ENCODE peak calls at places on chromosome 18, in ten cellular contexts. One of them, this sample, is unnamed.

GRCh38 chr18:66344227-66344626 is 259.7 kb downstream of the CDH19 start:
- DNase-seq in mucosa of descending colon: no peak
- DNase-seq in GM20000: no peak
- DNase-seq in ovary: no peak
- DNase-seq in cardiac muscle cell: no peak
- DNase-seq in right lobe of liver: no peak
- DNase-seq in WTC11: no peak
- DNase-seq in astrocyte of the spinal cord: no peak
- DNase-seq in GM13976: no peak
- DNase-seq in neural crest cell: no peak
- DNase-seq in this sample: no peak

GRCh38 chr18:13756671-13757070 is 30.2 kb downstream of the RNMT start:
- DNase-seq in mucosa of descending colon: no peak
- DNase-seq in GM20000: no peak
- DNase-seq in ovary: no peak
- DNase-seq in cardiac muscle cell: no peak
- DNase-seq in right lobe of liver: no peak
- DNase-seq in WTC11: no peak
- DNase-seq in astrocyte of the spinal cord: no peak
- DNase-seq in GM13976: no peak
- DNase-seq in neural crest cell: no peak
- DNase-seq in this sample: no peak

GRCh38 chr18:58405107-58405898 is 223.6 kb downstream of the ALPK2 start:
- DNase-seq in mucosa of descending colon: no peak
- DNase-seq in GM20000: no peak
- DNase-seq in ovary: no peak
- DNase-seq in cardiac muscle cell: no peak
- DNase-seq in right lobe of liver: no peak
- DNase-seq in WTC11: no peak
- DNase-seq in astrocyte of the spinal cord: no peak
- DNase-seq in GM13976: no peak
- DNase-seq in neural crest cell: no peak
- DNase-seq in this sample: no peak

GRCh38 chr18:31064130-31064529 is 21.6 kb upstream of the DSC3 start:
- DNase-seq in mucosa of descending colon: no peak
- DNase-seq in GM20000: no peak
- DNase-seq in ovary: no peak
- DNase-seq in cardiac muscle cell: no peak
- DNase-seq in right lobe of liver: no peak
- DNase-seq in WTC11: no peak
- DNase-seq in astrocyte of the spinal cord: peak
- DNase-seq in GM13976: no peak
- DNase-seq in neural crest cell: no peak
- DNase-seq in this sample: no peak

GRCh38 chr18:59265246-59266018 is 7.8 kb downstream of the RAX start:
- DNase-seq in mucosa of descending colon: no peak
- DNase-seq in GM20000: peak
- DNase-seq in ovary: no peak
- DNase-seq in cardiac muscle cell: peak
- DNase-seq in right lobe of liver: no peak
- DNase-seq in WTC11: peak
- DNase-seq in astrocyte of the spinal cord: no peak
- DNase-seq in GM13976: peak
- DNase-seq in neural crest cell: no peak
- DNase-seq in this sample: no peak

GRCh38 chr18:79413426-79413825 is 17.7 kb downstream of the NFATC1 start:
- DNase-seq in mucosa of descending colon: peak
- DNase-seq in GM20000: no peak
- DNase-seq in ovary: no peak
- DNase-seq in cardiac muscle cell: no peak
- DNase-seq in right lobe of liver: peak
- DNase-seq in WTC11: no peak
- DNase-seq in astrocyte of the spinal cord: no peak
- DNase-seq in GM13976: no peak
- DNase-seq in neural crest cell: no peak
- DNase-seq in this sample: no peak

GRCh38 chr18:25001803-25002202 is 350.2 kb downstream of the ZNF521 start:
- DNase-seq in mucosa of descending colon: no peak
- DNase-seq in GM20000: no peak
- DNase-seq in ovary: no peak
- DNase-seq in cardiac muscle cell: no peak
- DNase-seq in right lobe of liver: no peak
- DNase-seq in WTC11: no peak
- DNase-seq in astrocyte of the spinal cord: no peak
- DNase-seq in GM13976: no peak
- DNase-seq in neural crest cell: no peak
- DNase-seq in this sample: no peak

GRCh38 chr18:13549879-13550231 is 176.5 kb downstream of the FAM210A start:
- DNase-seq in mucosa of descending colon: no peak
- DNase-seq in GM20000: no peak
- DNase-seq in ovary: no peak
- DNase-seq in cardiac muscle cell: no peak
- DNase-seq in right lobe of liver: no peak
- DNase-seq in WTC11: no peak
- DNase-seq in astrocyte of the spinal cord: no peak
- DNase-seq in GM13976: no peak
- DNase-seq in neural crest cell: no peak
- DNase-seq in this sample: peak

GRCh38 chr18:41959045-41959444 is 4.0 kb downstream of the PIK3C3 start:
- DNase-seq in mucosa of descending colon: no peak
- DNase-seq in GM20000: no peak
- DNase-seq in ovary: no peak
- DNase-seq in cardiac muscle cell: no peak
- DNase-seq in right lobe of liver: no peak
- DNase-seq in WTC11: no peak
- DNase-seq in astrocyte of the spinal cord: no peak
- DNase-seq in GM13976: no peak
- DNase-seq in neural crest cell: no peak
- DNase-seq in this sample: no peak

GRCh38 chr18:12904012-12904516 is 20.0 kb upstream of the PTPN2 start:
- DNase-seq in mucosa of descending colon: no peak
- DNase-seq in GM20000: no peak
- DNase-seq in ovary: peak
- DNase-seq in cardiac muscle cell: peak
- DNase-seq in right lobe of liver: no peak
- DNase-seq in WTC11: no peak
- DNase-seq in astrocyte of the spinal cord: no peak
- DNase-seq in GM13976: no peak
- DNase-seq in neural crest cell: no peak
- DNase-seq in this sample: no peak

GRCh38 chr18:48153641-48154481 is 223.4 kb upstream of the SMAD2 start:
- DNase-seq in mucosa of descending colon: no peak
- DNase-seq in GM20000: no peak
- DNase-seq in ovary: peak
- DNase-seq in cardiac muscle cell: peak
- DNase-seq in right lobe of liver: peak
- DNase-seq in WTC11: no peak
- DNase-seq in astrocyte of the spinal cord: peak
- DNase-seq in GM13976: no peak
- DNase-seq in neural crest cell: no peak
- DNase-seq in this sample: no peak

GRCh38 chr18:41681138-41681881 is 273.7 kb upstream of the PIK3C3 start:
- DNase-seq in mucosa of descending colon: no peak
- DNase-seq in GM20000: no peak
- DNase-seq in ovary: no peak
- DNase-seq in cardiac muscle cell: no peak
- DNase-seq in right lobe of liver: no peak
- DNase-seq in WTC11: no peak
- DNase-seq in astrocyte of the spinal cord: no peak
- DNase-seq in GM13976: no peak
- DNase-seq in neural crest cell: no peak
- DNase-seq in this sample: no peak

GRCh38 chr18:50704541-50704940 is 115.3 kb downstream of the MRO start:
- DNase-seq in mucosa of descending colon: no peak
- DNase-seq in GM20000: no peak
- DNase-seq in ovary: no peak
- DNase-seq in cardiac muscle cell: peak
- DNase-seq in right lobe of liver: no peak
- DNase-seq in WTC11: no peak
- DNase-seq in astrocyte of the spinal cord: no peak
- DNase-seq in GM13976: no peak
- DNase-seq in neural crest cell: no peak
- DNase-seq in this sample: no peak

GRCh38 chr18:37669991-37670534 is 104.5 kb upstream of the CELF4 start:
- DNase-seq in mucosa of descending colon: no peak
- DNase-seq in GM20000: no peak
- DNase-seq in ovary: no peak
- DNase-seq in cardiac muscle cell: no peak
- DNase-seq in right lobe of liver: no peak
- DNase-seq in WTC11: peak
- DNase-seq in astrocyte of the spinal cord: no peak
- DNase-seq in GM13976: no peak
- DNase-seq in neural crest cell: no peak
- DNase-seq in this sample: no peak

GRCh38 chr18:23386317-23386716 is 66.8 kb upstream of the RIOK3 start:
- DNase-seq in mucosa of descending colon: no peak
- DNase-seq in GM20000: no peak
- DNase-seq in ovary: no peak
- DNase-seq in cardiac muscle cell: no peak
- DNase-seq in right lobe of liver: no peak
- DNase-seq in WTC11: no peak
- DNase-seq in astrocyte of the spinal cord: no peak
- DNase-seq in GM13976: no peak
- DNase-seq in neural crest cell: no peak
- DNase-seq in this sample: no peak

GRCh38 chr18:47912794-47913594 is 17.5 kb downstream of the SMAD2 start:
- DNase-seq in mucosa of descending colon: no peak
- DNase-seq in GM20000: no peak
- DNase-seq in ovary: no peak
- DNase-seq in cardiac muscle cell: no peak
- DNase-seq in right lobe of liver: no peak
- DNase-seq in WTC11: no peak
- DNase-seq in astrocyte of the spinal cord: no peak
- DNase-seq in GM13976: no peak
- DNase-seq in neural crest cell: no peak
- DNase-seq in this sample: no peak

GRCh38 chr18:50797147-50797546 is 22.7 kb downstream of the MRO start:
- DNase-seq in mucosa of descending colon: no peak
- DNase-seq in GM20000: no peak
- DNase-seq in ovary: no peak
- DNase-seq in cardiac muscle cell: no peak
- DNase-seq in right lobe of liver: no peak
- DNase-seq in WTC11: no peak
- DNase-seq in astrocyte of the spinal cord: no peak
- DNase-seq in GM13976: no peak
- DNase-seq in neural crest cell: no peak
- DNase-seq in this sample: no peak

GRCh38 chr18:28075501-28075900 is 101.4 kb downstream of the CDH2 start:
- DNase-seq in mucosa of descending colon: no peak
- DNase-seq in GM20000: no peak
- DNase-seq in ovary: no peak
- DNase-seq in cardiac muscle cell: peak
- DNase-seq in right lobe of liver: no peak
- DNase-seq in WTC11: no peak
- DNase-seq in astrocyte of the spinal cord: no peak
- DNase-seq in GM13976: no peak
- DNase-seq in neural crest cell: no peak
- DNase-seq in this sample: no peak

GRCh38 chr18:5309888-5310470 is 14.5 kb upstream of the ZBTB14 start:
- DNase-seq in mucosa of descending colon: no peak
- DNase-seq in GM20000: peak
- DNase-seq in ovary: no peak
- DNase-seq in cardiac muscle cell: no peak
- DNase-seq in right lobe of liver: no peak
- DNase-seq in WTC11: no peak
- DNase-seq in astrocyte of the spinal cord: no peak
- DNase-seq in GM13976: peak
- DNase-seq in neural crest cell: no peak
- DNase-seq in this sample: no peak

GRCh38 chr18:44899832-44900231 is 219.1 kb downstream of the SETBP1 start:
- DNase-seq in mucosa of descending colon: no peak
- DNase-seq in GM20000: no peak
- DNase-seq in ovary: no peak
- DNase-seq in cardiac muscle cell: no peak
- DNase-seq in right lobe of liver: no peak
- DNase-seq in WTC11: no peak
- DNase-seq in astrocyte of the spinal cord: no peak
- DNase-seq in GM13976: no peak
- DNase-seq in neural crest cell: no peak
- DNase-seq in this sample: no peak
- TF ChIP-seq CTCF in mucosa of descending colon: no peak
- TF ChIP-seq CTCF in GM20000: no peak
- TF ChIP-seq CTCF in ovary: no peak
- TF ChIP-seq CTCF in cardiac muscle cell: no peak
- TF ChIP-seq CTCF in right lobe of liver: no peak
- TF ChIP-seq CTCF in WTC11: no peak
- TF ChIP-seq CTCF in astrocyte of the spinal cord: no peak
- TF ChIP-seq CTCF in GM13976: no peak
- TF ChIP-seq CTCF in neural crest cell: peak
- TF ChIP-seq CTCF in this sample: peak

GRCh38 chr18:63949068-63949737 is at the start of gene HMSD:
- DNase-seq in mucosa of descending colon: peak
- DNase-seq in GM20000: peak
- DNase-seq in ovary: no peak
- DNase-seq in cardiac muscle cell: peak
- DNase-seq in right lobe of liver: peak
- DNase-seq in WTC11: peak
- DNase-seq in astrocyte of the spinal cord: peak
- DNase-seq in GM13976: peak
- DNase-seq in neural crest cell: peak
- DNase-seq in this sample: no peak
- TF ChIP-seq CTCF in mucosa of descending colon: peak
- TF ChIP-seq CTCF in GM20000: peak
- TF ChIP-seq CTCF in ovary: no peak
- TF ChIP-seq CTCF in cardiac muscle cell: peak
- TF ChIP-seq CTCF in right lobe of liver: peak
- TF ChIP-seq CTCF in WTC11: no peak
- TF ChIP-seq CTCF in astrocyte of the spinal cord: peak
- TF ChIP-seq CTCF in GM13976: no peak
- TF ChIP-seq CTCF in neural crest cell: peak
- TF ChIP-seq CTCF in this sample: peak

DNA sequence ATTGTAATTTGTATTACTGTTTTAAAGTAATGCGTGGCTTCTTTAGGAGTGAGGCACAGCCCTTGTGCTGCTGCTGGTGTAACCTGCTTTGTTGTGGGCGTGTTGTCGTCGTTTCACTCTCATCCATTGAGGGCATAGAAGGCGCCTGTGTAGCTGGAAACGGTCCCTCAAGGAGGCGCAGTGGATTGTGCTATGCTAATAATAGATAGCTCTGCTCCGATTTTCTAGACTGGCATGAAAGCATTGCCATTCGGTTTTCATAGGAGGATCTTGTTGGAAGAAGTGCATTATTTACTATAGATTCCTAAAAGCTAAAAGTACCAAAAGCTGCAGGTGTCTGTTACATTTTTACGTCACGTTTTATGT is 17.9 kb downstream of the RAB12 start:
- DNase-seq in mucosa of descending colon: no peak
- DNase-seq in GM20000: no peak
- DNase-seq in ovary: no peak
- DNase-seq in cardiac muscle cell: no peak
- DNase-seq in right lobe of liver: no peak
- DNase-seq in WTC11: no peak
- DNase-seq in astrocyte of the spinal cord: no peak
- DNase-seq in GM13976: no peak
- DNase-seq in neural crest cell: no peak
- DNase-seq in this sample: no peak
- TF ChIP-seq CTCF in mucosa of descending colon: no peak
- TF ChIP-seq CTCF in GM20000: no peak
- TF ChIP-seq CTCF in ovary: no peak
- TF ChIP-seq CTCF in cardiac muscle cell: no peak
- TF ChIP-seq CTCF in right lobe of liver: no peak
- TF ChIP-seq CTCF in WTC11: no peak
- TF ChIP-seq CTCF in astrocyte of the spinal cord: no peak
- TF ChIP-seq CTCF in GM13976: no peak
- TF ChIP-seq CTCF in neural crest cell: no peak
- TF ChIP-seq CTCF in this sample: no peak

GRCh38 chr18:55779711-55780590 is 192.0 kb upstream of the TCF4 start:
- DNase-seq in mucosa of descending colon: peak
- DNase-seq in GM20000: peak
- DNase-seq in ovary: peak
- DNase-seq in cardiac muscle cell: peak
- DNase-seq in right lobe of liver: peak
- DNase-seq in WTC11: peak
- DNase-seq in astrocyte of the spinal cord: peak
- DNase-seq in GM13976: peak
- DNase-seq in neural crest cell: peak
- DNase-seq in this sample: no peak
- TF ChIP-seq CTCF in mucosa of descending colon: no peak
- TF ChIP-seq CTCF in GM20000: no peak
- TF ChIP-seq CTCF in ovary: peak
- TF ChIP-seq CTCF in cardiac muscle cell: peak
- TF ChIP-seq CTCF in right lobe of liver: no peak
- TF ChIP-seq CTCF in WTC11: no peak
- TF ChIP-seq CTCF in astrocyte of the spinal cord: peak
- TF ChIP-seq CTCF in GM13976: no peak
- TF ChIP-seq CTCF in neural crest cell: peak
- TF ChIP-seq CTCF in this sample: peak